ENCODE peak calls at places on chromosomes 12 and 14, in eight cellular contexts. B is activated CD4-positive, alpha-beta T cell treated with anti-CD3 and anti-CD28 coated beads, Interleukin-2, amount 50 U/mL, for 48 hours; H is NB4; O is AG04450; T is T-helper 9 cell; W is Right ventricle myocardium superior; J is HTR-8/SVneo; C is adipocyte. L is an unnamed sample.

GRCh38 chr14:29529418-29529817 is 398.2 kb downstream of the PRKD1 start:
- DNase-seq in B (no peak), H (peak), O (no peak), T (no peak), W (no peak), J (no peak), C (peak), L (peak)

GRCh38 chr12:11718768-11719253 is 69.3 kb downstream of the ETV6 start:
- DNase-seq in B (no peak), H (no peak), O (no peak), T (no peak), W (no peak), J (no peak), C (peak), L (peak)

GRCh38 chr12:114936148-114937099 is 252.4 kb upstream of the TBX3 start:
- DNase-seq in B (no peak), H (no peak), O (no peak), T (no peak), W (no peak), J (peak), C (no peak), L (peak)

GRCh38 chr14:101859538-101859902 is 98.0 kb downstream of the PPP2R5C start:
- DNase-seq in B (no peak), H (no peak), O (no peak), T (no peak), W (no peak), J (no peak), C (no peak), L (no peak)

GRCh38 chr12:118188690-118189371 is 52.9 kb downstream of the PEBP1 start:
- DNase-seq in B (no peak), H (peak), O (peak), T (no peak), W (peak), J (no peak), C (peak), L (peak)

GRCh38 chr12:124518051-124518932 is 49.1 kb downstream of the NCOR2 start:
- DNase-seq in B (no peak), H (no peak), O (peak), T (no peak), W (peak), J (peak), C (peak), L (peak)

GRCh38 chr14:105577339-105577861 is 51.0 kb downstream of the TMEM121 start:
- DNase-seq in B (no peak), H (peak), O (no peak), T (no peak), W (no peak), J (no peak), C (no peak), L (no peak)

GRCh38 chr12:31118347-31118830 is 44.7 kb downstream of the DDX11 start:
- DNase-seq in B (no peak), H (peak), O (no peak), T (no peak), W (no peak), J (peak), C (no peak), L (no peak)

GRCh38 chr12:11653215-11653753 is 3.8 kb downstream of the ETV6 start:
- DNase-seq in B (peak), H (peak), O (no peak), T (no peak), W (no peak), J (no peak), C (peak), L (peak)

GRCh38 chr14:106276326-106277267 is 750.2 kb downstream of the TMEM121 start:
- DNase-seq in B (no peak), H (no peak), O (no peak), T (no peak), W (no peak), J (no peak), C (no peak), L (no peak)

GRCh38 chr12:66290716-66291200 is 11.5 kb upstream of the HELB start:
- DNase-seq in B (no peak), H (no peak), O (no peak), T (no peak), W (no peak), J (no peak), C (no peak), L (no peak)

GRCh38 chr12:73445658-73446324 is 1091.8 kb upstream of the ATXN7L3B start:
- DNase-seq in B (no peak), H (no peak), O (no peak), T (no peak), W (no peak), J (no peak), C (no peak), L (no peak)

GRCh38 chr12:26090853-26091510 is 33.9 kb downstream of the BHLHE41 start:
- DNase-seq in B (no peak), H (no peak), O (no peak), T (no peak), W (no peak), J (no peak), C (no peak), L (peak)

GRCh38 chr12:52372216-52373154 is 5.2 kb upstream of the KRT85 start:
- DNase-seq in B (peak), H (peak), O (peak), T (no peak), W (peak), J (peak), C (peak), L (peak)

GRCh38 chr14:59920378-59920683 is 387 bp downstream of the LRRC9 start:
- DNase-seq in B (no peak), H (no peak), O (no peak), T (no peak), W (no peak), J (no peak), C (no peak), L (no peak)

GRCh38 chr12:79326225-79326624 is 364.5 kb downstream of the PAWR start:
- DNase-seq in B (no peak), H (no peak), O (no peak), T (no peak), W (no peak), J (no peak), C (no peak), L (no peak)

GRCh38 chr12:43241971-43242370 is 310.0 kb downstream of the ADAMTS20 start:
- DNase-seq in B (no peak), H (no peak), O (peak), T (no peak), W (no peak), J (no peak), C (peak), L (peak)

GRCh38 chr12:2768224-2768961 is 26.4 kb upstream of the FKBP4 start:
- DNase-seq in B (no peak), H (no peak), O (no peak), T (no peak), W (no peak), J (no peak), C (no peak), L (no peak)

GRCh38 chr12:24838531-24838950 is 110.4 kb downstream of the BCAT1 start:
- DNase-seq in B (peak), H (peak), O (peak), T (no peak), W (no peak), J (no peak), C (peak), L (peak)

GRCh38 chr14:42606839-42607238 is 1000.2 kb downstream of the LRFN5 start:
- DNase-seq in B (no peak), H (no peak), O (no peak), T (no peak), W (no peak), J (no peak), C (no peak), L (no peak)

GRCh38 chr12:475286-475685 is 15.5 kb downstream of the B4GALNT3 start:
- DNase-seq in B (no peak), H (no peak), O (no peak), T (no peak), W (no peak), J (no peak), C (no peak), L (no peak)

GRCh38 chr12:110858848-110859247 is 12.1 kb downstream of the CCDC63 start:
- DNase-seq in B (no peak), H (no peak), O (no peak), T (no peak), W (no peak), J (no peak), C (no peak), L (peak)

GRCh38 chr14:33465952-33466700 is 484.7 kb downstream of the EGLN3 start:
- DNase-seq in B (no peak), H (no peak), O (no peak), T (no peak), W (no peak), J (no peak), C (no peak), L (peak)

GRCh38 chr14:90625445-90625844 is 190.8 kb downstream of the TTC7B start:
- DNase-seq in B (no peak), H (no peak), O (no peak), T (no peak), W (no peak), J (no peak), C (no peak), L (no peak)

GRCh38 chr12:85277900-85278597 is 2.0 kb upstream of the ALX1 start:
- DNase-seq in B (no peak), H (no peak), O (no peak), T (no peak), W (no peak), J (no peak), C (no peak), L (no peak)

GRCh38 chr12:29396774-29397173 is 15.8 kb upstream of the ERGIC2 start:
- DNase-seq in B (no peak), H (no peak), O (no peak), T (no peak), W (no peak), J (no peak), C (peak), L (peak)

GRCh38 chr12:121857322-121858246 is 1.1 kb downstream of the HPD start:
- DNase-seq in B (no peak), H (no peak), O (no peak), T (no peak), W (no peak), J (no peak), C (no peak), L (peak)

GRCh38 chr12:71732357-71732712 is 22.3 kb upstream of the RAB21 start:
- DNase-seq in B (no peak), H (no peak), O (no peak), T (no peak), W (no peak), J (no peak), C (no peak), L (no peak)

GRCh38 chr12:123748661-123749060 is 13.4 kb upstream of the DNAH10 start:
- DNase-seq in B (no peak), H (no peak), O (no peak), T (no peak), W (no peak), J (no peak), C (no peak), L (no peak)

GRCh38 chr12:93348568-93349435 is 28.9 kb upstream of the NUDT4 start:
- DNase-seq in B (no peak), H (no peak), O (no peak), T (no peak), W (no peak), J (no peak), C (no peak), L (no peak)